ENCODE peak calls at places on chromosomes 7 and 10, in six cellular contexts. L is neuronal stem cell, R is trophoblast cell, Q is H9, A is H1, E is IMR-90. H is an unnamed sample.

GRCh38 chr7:138505361-138505873 is 45.4 kb downstream of the TRIM24 start:
- DNase-seq in E (no peak), A (no peak), L (no peak), R (no peak), Q (no peak), H (no peak)

GRCh38 chr7:2353650-2354172 is 916 bp upstream of the EIF3B start:
- DNase-seq in L (no peak), A (no peak), Q (peak; percentile 88), E (peak; percentile 86), R (peak; percentile 76), H (peak; percentile 92)

GRCh38 chr7:6248581-6248980 is 23.8 kb downstream of the CYTH3 start:
- DNase-seq in Q (no peak), E (peak; percentile 88), R (peak; percentile 42), L (no peak), A (no peak), H (peak; percentile 90)

GRCh38 chr10:124996854-124997215 is 54.9 kb downstream of the ZRANB1 start:
- DNase-seq in L (no peak), R (no peak), E (no peak), A (peak; percentile 40), Q (no peak), H (no peak)

GRCh38 chr7:112416127-112416526 is 34.1 kb upstream of the IFRD1 start:
- DNase-seq in A (no peak), E (peak; percentile 47), Q (no peak), R (no peak), L (no peak), H (no peak)

GRCh38 chr7:43138710-43139601 is 26.5 kb downstream of the HECW1 start:
- DNase-seq in A (no peak), L (peak; percentile 18), E (peak; percentile 20), Q (peak; percentile 66), R (peak; percentile 10), H (peak; percentile 29)

GRCh38 chr7:141676618-141677017 is 25.3 kb downstream of the DENND11 start:
- DNase-seq in E (no peak), Q (no peak), A (no peak), R (no peak), L (no peak), H (no peak)

GRCh38 chr10:4515711-4516110 is 310.3 kb upstream of the AKR1E2 start:
- DNase-seq in E (no peak), R (no peak), L (no peak), A (no peak), Q (no peak), H (no peak)

GRCh38 chr10:32629910-32630309 is 184.0 kb downstream of the CCDC7 start:
- DNase-seq in A (no peak), R (no peak), Q (no peak), E (no peak), L (peak; percentile 23), H (no peak)

GRCh38 chr10:117578999-117579590 is 36.5 kb downstream of the EMX2 start:
- DNase-seq in L (no peak), R (no peak), E (no peak), Q (no peak), A (no peak), H (no peak)

GRCh38 chr10:132541601-132542011 is 4.0 kb downstream of the INPP5A start:
- DNase-seq in L (no peak), R (no peak), Q (no peak), E (no peak), A (no peak), H (no peak)

GRCh38 chr10:58385784-58386112 is 538 bp downstream of the TFAM start:
- DNase-seq in A (no peak), Q (peak; percentile 47), R (peak; percentile 35), E (peak; percentile 17), L (peak; percentile 35), H (peak; percentile 56)

GRCh38 chr7:118104812-118105441 is 79.0 kb upstream of the LSM8 start:
- DNase-seq in R (no peak), E (peak; percentile 40), L (no peak), A (no peak), Q (no peak), H (peak; percentile 38)

GRCh38 chr7:44224216-44224950 is 23.6 kb downstream of the YKT6 start:
- DNase-seq in E (no peak), A (no peak), Q (no peak), R (no peak), L (no peak), H (no peak)

GRCh38 chr10:21172774-21173432 is 275.8 kb upstream of the NEBL start:
- DNase-seq in A (peak; percentile 51), L (no peak), E (no peak), Q (peak; percentile 36), R (peak; percentile 35), H (peak; percentile 44)

GRCh38 chr10:21170216-21170615 is 273.1 kb upstream of the NEBL start:
- DNase-seq in E (no peak), L (no peak), A (no peak), Q (no peak), R (no peak), H (no peak)

GRCh38 chr10:21171197-21171935 is 274.3 kb upstream of the NEBL start:
- DNase-seq in E (no peak), A (peak; percentile 61), Q (peak; percentile 45), L (no peak), R (no peak), H (peak; percentile 9)

GRCh38 chr10:21173433-21173963 is 276.4 kb upstream of the NEBL start:
- DNase-seq in E (no peak), R (no peak), Q (peak; percentile 49), L (peak; percentile 17), A (peak; percentile 74), H (no peak)

DNA sequence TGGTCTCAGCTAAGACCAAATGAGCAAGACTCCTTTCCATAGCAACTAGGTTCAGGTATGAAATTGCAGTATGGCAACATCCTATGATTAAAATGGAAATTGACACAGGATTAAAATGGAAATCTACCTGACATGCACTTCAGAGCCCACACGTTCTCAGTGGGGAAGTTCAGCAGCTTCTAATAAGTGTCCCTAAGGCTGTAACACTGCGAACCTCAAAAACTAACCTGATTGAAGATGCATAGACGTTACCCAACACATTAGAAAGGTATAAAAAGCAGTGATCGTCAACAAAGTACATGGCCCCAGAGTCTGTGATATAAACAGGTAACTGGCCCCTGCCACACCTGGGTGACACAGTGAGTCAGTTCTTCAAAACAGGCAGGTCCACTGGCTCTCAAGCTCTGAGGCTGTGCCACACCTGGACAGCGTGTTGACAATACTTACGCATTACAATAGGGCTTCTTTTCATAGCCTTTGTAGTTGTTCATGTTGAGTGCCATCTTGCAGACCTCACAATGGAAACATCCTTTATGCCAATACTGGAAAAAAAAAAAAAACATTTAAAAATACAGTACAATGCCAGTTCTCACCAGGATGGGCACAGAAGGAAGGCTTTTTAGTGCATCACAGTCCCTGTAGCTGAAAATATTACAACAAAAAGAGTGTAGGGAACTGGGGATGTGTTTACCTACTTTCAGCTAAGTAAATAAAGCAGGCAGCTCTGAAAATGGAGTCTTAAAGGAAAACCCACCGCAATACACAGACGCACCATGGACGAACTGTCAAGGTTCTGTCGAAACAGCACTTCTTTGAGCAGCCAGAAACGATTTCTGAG is 275.0 kb upstream of the NEBL start:
- DNase-seq in L (no peak), R (no peak), Q (no peak), E (no peak), A (no peak), H (no peak)
- H3K79me1 ChIP-seq in L (peaks cover 2% of the 10 kb centered on the region), R (peaks cover 13% of the 10 kb centered on the region), Q (no peaks in the 10 kb centered on the region), E (no peaks in the 10 kb centered on the region), A (no peaks in the 10 kb centered on the region), H (no peaks in the 10 kb centered on the region)

DNA sequence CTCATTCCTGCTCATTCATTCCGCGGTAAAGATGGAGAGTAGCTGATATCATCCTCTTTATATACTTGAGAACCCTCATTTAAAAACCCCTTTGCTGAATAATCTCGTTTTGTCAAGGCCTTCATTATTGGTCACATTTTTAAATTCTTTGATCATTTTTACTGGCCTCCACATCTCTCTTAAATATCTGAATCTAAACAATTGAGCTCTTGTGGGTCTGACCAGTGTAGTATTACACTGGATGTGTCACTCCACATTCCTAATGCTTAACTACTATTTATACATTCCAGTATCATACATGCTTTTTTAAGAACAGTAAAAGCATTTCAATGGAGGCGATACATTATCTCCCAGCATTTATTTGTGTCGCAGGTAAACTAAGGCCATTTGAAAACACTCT is 12.6 kb upstream of the PRPS1L1 start:
- DNase-seq in Q (no peak), R (no peak), E (peak; percentile 90), L (no peak), A (no peak), H (peak; percentile 63)
- H4K91ac ChIP-seq in Q (no peak overlapping the region), R (no peak overlapping the region), E (no peak overlapping the region), L (no peak overlapping the region), A (no peak overlapping the region), H (no peak overlapping the region)

GRCh38 chr10:129956285-129956649 is 7.8 kb downstream of the EBF3 start:
- DNase-seq in E (no peak), A (no peak), R (no peak), L (no peak), Q (no peak), H (no peak)

GRCh38 chr10:129959544-129960492 is 4.3 kb downstream of the EBF3 start:
- DNase-seq in A (no peak), Q (no peak), E (no peak), L (peak; percentile 48), R (no peak), H (no peak)

GRCh38 chr10:129956902-129957673 is 7.0 kb downstream of the EBF3 start:
- DNase-seq in L (peak; percentile 26), A (no peak), E (no peak), Q (no peak), R (no peak), H (no peak)

GRCh38 chr10:129958686-129959543 is 5.2 kb downstream of the EBF3 start:
- DNase-seq in E (no peak), L (peak; percentile 48), Q (peak; percentile 70), R (no peak), A (peak; percentile 76), H (no peak)

DNA sequence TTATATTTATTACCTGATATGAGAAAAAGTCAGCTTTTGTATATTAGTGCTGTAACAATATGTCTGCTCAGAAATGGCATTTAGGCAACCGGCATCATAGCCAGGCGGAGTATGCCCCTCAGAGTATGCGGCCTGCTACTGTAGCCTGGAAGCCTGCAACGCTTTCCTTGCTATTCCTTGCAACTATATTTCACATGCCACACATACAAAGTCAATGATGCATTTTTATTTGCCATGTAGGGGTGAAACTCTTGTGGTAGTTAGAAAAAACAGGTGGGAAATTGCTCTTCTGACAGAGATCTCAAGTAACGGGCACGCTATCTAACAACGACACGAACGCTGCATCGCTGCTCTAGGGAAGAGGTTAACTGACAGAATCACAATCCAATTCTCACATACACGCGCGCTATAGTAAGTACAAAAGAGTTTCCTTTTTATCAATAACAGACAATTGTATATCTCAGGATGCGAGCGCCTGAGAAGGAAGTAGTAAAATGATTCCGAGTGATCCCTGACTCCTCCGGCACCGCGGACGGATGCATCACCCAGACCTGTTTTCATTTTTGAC is 5.9 kb downstream of the EBF3 start:
- DNase-seq in R (no peak), Q (no peak), A (no peak), E (no peak), L (peak; percentile 49), H (no peak)
- H3K27me3 ChIP-seq in R (peaks cover 60% of the 10 kb centered on the region), Q (peaks cover 72% of the 10 kb centered on the region), A (peaks cover 60% of the 10 kb centered on the region), E (peaks cover 40% of the 10 kb centered on the region), L (peaks cover 12% of the 10 kb centered on the region), H (no peaks in the 10 kb centered on the region)

GRCh38 chr10:79158402-79159097 is 89.8 kb downstream of the ZMIZ1 start:
- DNase-seq in E (no peak), L (no peak), R (no peak), Q (no peak), A (no peak), H (no peak)

GRCh38 chr10:79156334-79157274 is 87.8 kb downstream of the ZMIZ1 start:
- DNase-seq in A (no peak), R (no peak), E (no peak), L (no peak), Q (no peak), H (no peak)

GRCh38 chr10:79159785-79160184 is 91.0 kb downstream of the ZMIZ1 start:
- DNase-seq in R (no peak), E (peak; percentile 68), L (no peak), A (no peak), Q (no peak), H (peak; percentile 88)

GRCh38 chr10:79159141-79159619 is 90.4 kb downstream of the ZMIZ1 start:
- DNase-seq in R (no peak), A (no peak), Q (no peak), L (no peak), E (peak; percentile 83), H (peak; percentile 95)

GRCh38 chr10:79158004-79158340 is 89.2 kb downstream of the ZMIZ1 start:
- DNase-seq in E (no peak), R (peak; percentile 30), L (no peak), A (no peak), Q (no peak), H (no peak)
- H3K79me1 ChIP-seq in E (peaks cover 59% of the 10 kb centered on the region), R (peaks cover 39% of the 10 kb centered on the region), L (peaks cover 17% of the 10 kb centered on the region), A (peaks cover 12% of the 10 kb centered on the region), Q (no peaks in the 10 kb centered on the region), H (peaks cover 25% of the 10 kb centered on the region)

H was measured in mesenchymal stem cell.